ENCODE peak calls at places on chromosome 17, in five cellular contexts. F is NCI-H748 treated with DMSO at 0.1 percent for 48 hours; V is NCI-H1105 treated with DMSO at 0.1 percent for 48 hours; I is hypothalamus; S is central memory CD4-positive, alpha-beta T cell. M is an unnamed sample.

GRCh38 chr17:60128171-60128859 is 21.5 kb upstream of the CA4 start:
- DNase-seq in I (no peak), V (no peak), S (no peak), F (no peak), M (no peak)

GRCh38 chr17:15999974-16000827 is 577 bp downstream of the TTC19 start:
- DNase-seq in V (peak), I (peak), F (no peak), S (peak), M (no peak)

GRCh38 chr17:75783069-75783783 is 1.4 kb upstream of the UNK start:
- DNase-seq in F (peak), V (peak), I (no peak), S (peak), M (peak)

GRCh38 chr17:18992454-18993130 is 12.0 kb downstream of the FAM83G start:
- DNase-seq in F (no peak), S (peak), I (no peak), V (no peak), M (peak)

GRCh38 chr17:35740997-35741931 is 9.8 kb downstream of the RASL10B start:
- DNase-seq in S (no peak), F (no peak), I (peak), V (peak), M (no peak)

GRCh38 chr17:58614854-58615409 is 76.9 kb downstream of the TEX14 start:
- DNase-seq in F (no peak), I (no peak), V (no peak), S (no peak), M (no peak)

GRCh38 chr17:2962729-2963128 is 100.7 kb downstream of the OR1D5 start:
- DNase-seq in V (no peak), F (no peak), S (no peak), I (no peak), M (no peak)

GRCh38 chr17:30433514-30433913 is 43.7 kb upstream of the GOSR1 start:
- DNase-seq in S (no peak), V (peak), F (no peak), I (no peak), M (no peak)

GRCh38 chr17:2855063-2855600 is 58.9 kb downstream of the RAP1GAP2 start:
- DNase-seq in I (no peak), V (no peak), F (no peak), S (no peak), M (no peak)

GRCh38 chr17:64147110-64148016 is 17.4 kb upstream of the ERN1 start:
- DNase-seq in V (no peak), F (no peak), S (no peak), I (no peak), M (no peak)

GRCh38 chr17:76195281-76196096 is 44.8 kb downstream of the RNF157 start:
- DNase-seq in V (no peak), F (no peak), S (no peak), I (no peak), M (no peak)

GRCh38 chr17:1515640-1516402 is 591 bp downstream of the INPP5K start:
- DNase-seq in I (no peak), F (peak), V (peak), S (peak), M (peak)

GRCh38 chr17:55443904-55444303 is 22.3 kb upstream of the MMD start:
- DNase-seq in F (no peak), V (no peak), S (no peak), I (no peak), M (no peak)

GRCh38 chr17:17437461-17437860 is 39.3 kb upstream of the MED9 start:
- DNase-seq in S (no peak), F (no peak), V (no peak), I (no peak), M (no peak)

GRCh38 chr17:80071116-80071980 is 30.0 kb upstream of the GAA start:
- DNase-seq in F (no peak), I (peak), V (peak), S (no peak), M (no peak)

GRCh38 chr17:67293251-67294203 is 48.5 kb upstream of the HELZ start:
- DNase-seq in V (peak), F (no peak), S (peak), I (peak), M (peak)

GRCh38 chr17:50149425-50150353 is 788 bp downstream of the PPP1R9B start:
- DNase-seq in I (peak), V (peak), F (peak), S (peak), M (peak)

GRCh38 chr17:82965371-82965770 is 114.0 kb upstream of the METRNL start:
- DNase-seq in S (no peak), I (no peak), V (no peak), F (no peak), M (no peak)

GRCh38 chr17:2949469-2950044 is 113.8 kb downstream of the OR1D5 start:
- DNase-seq in I (no peak), V (no peak), S (no peak), F (no peak), M (no peak)

GRCh38 chr17:67759355-67760171 is 41.8 kb downstream of the NOL11 start:
- DNase-seq in S (no peak), F (no peak), I (no peak), V (no peak), M (no peak)

GRCh38 chr17:8275421-8276290 is 12.8 kb upstream of the RANGRF start:
- DNase-seq in I (no peak), V (no peak), F (no peak), S (no peak), M (no peak)

GRCh38 chr17:49787932-49788442 is 494 bp upstream of the KAT7 start:
- DNase-seq in F (no peak), S (no peak), V (no peak), I (no peak), M (no peak)

GRCh38 chr17:20095366-20096080 is 86.4 kb downstream of the SPECC1 start:
- DNase-seq in S (no peak), F (peak), I (peak), V (peak), M (no peak)

GRCh38 chr17:21302711-21303425 is 18.4 kb downstream of the MAP2K3 start:
- DNase-seq in S (no peak), F (no peak), I (no peak), V (no peak), M (no peak)

GRCh38 chr17:70168979-70169706 is at the start of gene KCNJ2:
- DNase-seq in V (peak), F (peak), I (peak), S (no peak), M (no peak)

GRCh38 chr17:28960256-28961106 is 9.2 kb upstream of the PHF12 start:
- DNase-seq in S (no peak), I (no peak), F (no peak), V (no peak), M (no peak)

GRCh38 chr17:31495049-31495885 is 103.8 kb downstream of the RAB11FIP4 start:
- DNase-seq in F (no peak), I (no peak), V (peak), S (no peak), M (no peak)

GRCh38 chr17:12118617-12119016 is 97.9 kb downstream of the MAP2K4 start:
- DNase-seq in S (no peak), I (no peak), V (no peak), F (no peak), M (no peak)

GRCh38 chr17:63317166-63317845 is 128.8 kb downstream of the CYB561 start:
- DNase-seq in I (no peak), F (no peak), S (no peak), V (no peak), M (no peak)

GRCh38 chr17:80262291-80262690 is 1.6 kb downstream of the RNF213 start:
- DNase-seq in F (no peak), I (no peak), V (no peak), S (no peak), M (no peak)

GRCh38 chr17:9982159-9982558 is 77.1 kb upstream of the RCVRN start:
- DNase-seq in V (no peak), F (no peak), S (no peak), I (no peak), M (no peak)

GRCh38 chr17:17151055-17151454 is 55.1 kb downstream of the PLD6 start:
- DNase-seq in I (no peak), V (no peak), S (no peak), F (no peak), M (no peak)

GRCh38 chr17:38663125-38663751 is 11.5 kb downstream of the EPOP start:
- DNase-seq in F (peak), V (peak), I (peak), S (no peak), M (no peak)